ENCODE peak calls at places on chromosome 15, in six cellular contexts. Z, S, H, P, Y and R are unnamed samples.

GRCh38 chr15:62063851-62064635 is 2.7 kb upstream of the C2CD4A start:
- DNase-seq in Z (peak; percentile 26), H (no peak), P (no peak), Y (no peak), S (no peak), R (no peak)

GRCh38 chr15:66023322-66023972 is 154.2 kb downstream of the RAB11A start:
- DNase-seq in P (no peak), H (no peak), S (no peak), Z (no peak), Y (no peak), R (no peak)

GRCh38 chr15:65214010-65214409 is 2.7 kb upstream of the CILP start:
- DNase-seq in P (no peak), Y (no peak), H (no peak), S (peak; percentile 66), Z (no peak), R (no peak)

GRCh38 chr15:61556037-61556648 is 327.0 kb upstream of the RORA start:
- DNase-seq in S (no peak), Z (peak; percentile 58), P (no peak), H (no peak), Y (no peak), R (no peak)

GRCh38 chr15:101014276-101014675 is 95.1 kb downstream of the LRRK1 start:
- DNase-seq in H (peak; percentile 3), S (no peak), P (peak; percentile 53), Y (no peak), Z (no peak), R (no peak)

GRCh38 chr15:29278436-29279099 is 8.9 kb upstream of the NSMCE3 start:
- DNase-seq in Z (peak; percentile 41), S (no peak), H (no peak), Y (no peak), P (no peak), R (no peak)

GRCh38 chr15:63857459-63857856 is 23.7 kb upstream of the HERC1 start:
- DNase-seq in Y (no peak), S (no peak), P (no peak), Z (no peak), H (no peak), R (no peak)

GRCh38 chr15:88956906-88957305 is 43.7 kb upstream of the MFGE8 start:
- DNase-seq in Z (peak; percentile 5), P (no peak), H (no peak), S (no peak), Y (no peak), R (no peak)

GRCh38 chr15:56243774-56244236 is at the start of gene RFX7:
- DNase-seq in P (peak; percentile 76), Z (peak; percentile 84), Y (peak; percentile 87), H (peak; percentile 44), S (peak; percentile 84), R (peak; percentile 51)

GRCh38 chr15:26235148-26235769 is 372.1 kb upstream of the ATP10A start:
- DNase-seq in S (no peak), Z (no peak), P (no peak), H (no peak), Y (no peak), R (no peak)

GRCh38 chr15:100842756-100843730 is 36.6 kb upstream of the ALDH1A3 start:
- DNase-seq in Y (no peak), P (no peak), H (no peak), S (no peak), Z (peak; percentile 56), R (no peak)

GRCh38 chr15:75347222-75348033 is 589 bp downstream of the NEIL1 start:
- DNase-seq in H (peak; percentile 39), P (no peak), Y (peak; percentile 96), Z (peak; percentile 36), S (peak; percentile 53), R (peak; percentile 81)

GRCh38 chr15:26051771-26052685 is 188.9 kb upstream of the ATP10A start:
- DNase-seq in Y (no peak), P (no peak), Z (no peak), H (peak; percentile 14), S (peak; percentile 34), R (no peak)

GRCh38 chr15:50543556-50543955 is 2.9 kb downstream of the USP50 start:
- DNase-seq in S (no peak), Z (no peak), Y (no peak), H (no peak), P (no peak), R (no peak)

GRCh38 chr15:62099171-62099601 is 32.4 kb downstream of the C2CD4A start:
- DNase-seq in Y (no peak), S (no peak), Z (peak; percentile 42), H (no peak), P (no peak), R (no peak)

GRCh38 chr15:57607570-57608000 is 15.9 kb downstream of the MYZAP start:
- DNase-seq in S (no peak), H (no peak), P (peak; percentile 69), Y (no peak), Z (peak; percentile 57), R (no peak)

GRCh38 chr15:85834651-85835050 is 39.9 kb upstream of the KLHL25 start:
- DNase-seq in Y (no peak), H (no peak), Z (no peak), P (no peak), S (no peak), R (no peak)

GRCh38 chr15:70290708-70291107 is 193.0 kb upstream of the TLE3 start:
- DNase-seq in P (no peak), S (no peak), H (no peak), Y (no peak), Z (no peak), R (no peak)

GRCh38 chr15:87045741-87046140 is 966.1 kb downstream of the AGBL1 start:
- DNase-seq in P (no peak), Y (no peak), Z (no peak), H (no peak), S (no peak), R (no peak)

GRCh38 chr15:67520276-67520975 is 505 bp upstream of the C15orf61 start:
- DNase-seq in P (peak; percentile 79), H (no peak), Y (no peak), Z (no peak), S (no peak), R (no peak)

GRCh38 chr15:55277116-55277564 is 12.5 kb downstream of the RAB27A start:
- DNase-seq in P (no peak), H (no peak), Z (peak; percentile 48), S (no peak), Y (no peak), R (no peak)

DNA sequence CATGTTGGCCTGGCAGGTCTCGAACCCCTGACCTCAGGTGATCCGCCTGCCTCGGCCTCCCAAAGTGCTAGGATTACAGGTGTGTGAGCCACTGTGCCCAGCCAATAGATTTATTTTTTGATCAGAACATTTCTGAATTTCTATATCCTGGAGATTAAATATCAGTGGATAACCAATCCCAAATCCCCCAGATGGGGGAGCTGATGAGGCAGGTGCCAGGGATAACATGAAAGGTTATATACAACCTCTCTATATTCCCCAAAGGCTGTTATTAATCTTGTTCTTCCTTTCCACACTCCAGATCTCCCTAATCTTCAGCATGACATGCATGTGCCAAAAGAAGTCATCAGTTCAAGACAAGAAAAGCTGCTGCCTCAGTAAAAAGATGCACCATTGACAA is 112.3 kb downstream of the WDR76 start:
- DNase-seq in P (no peak), H (no peak), Z (peak; percentile 42), S (no peak), Y (peak; percentile 13), R (peak; percentile 30)
- TF ChIP-seq CTCF in P (no peak), H (no peak), Z (peak; percentile 56), S (no peak), Y (peak; percentile 68), R (peak; percentile 15)

GRCh38 chr15:31392761-31393401 is 66.2 kb downstream of the KLF13 start:
- DNase-seq in Y (peak; percentile 33), S (no peak), Z (peak; percentile 56), H (peak; percentile 6), P (no peak), R (no peak)

GRCh38 chr15:31390029-31390428 is 63.4 kb downstream of the KLF13 start:
- DNase-seq in Y (no peak), H (peak; percentile 3), P (no peak), S (no peak), Z (no peak), R (no peak)

GRCh38 chr15:31393441-31394091 is 66.9 kb downstream of the KLF13 start:
- DNase-seq in H (peak; percentile 13), Z (no peak), Y (peak; percentile 25), P (no peak), S (no peak), R (no peak)

GRCh38 chr15:31390777-31391486 is 64.3 kb downstream of the KLF13 start:
- DNase-seq in P (no peak), S (no peak), H (peak; percentile 4), Y (no peak), Z (no peak), R (no peak)

DNA sequence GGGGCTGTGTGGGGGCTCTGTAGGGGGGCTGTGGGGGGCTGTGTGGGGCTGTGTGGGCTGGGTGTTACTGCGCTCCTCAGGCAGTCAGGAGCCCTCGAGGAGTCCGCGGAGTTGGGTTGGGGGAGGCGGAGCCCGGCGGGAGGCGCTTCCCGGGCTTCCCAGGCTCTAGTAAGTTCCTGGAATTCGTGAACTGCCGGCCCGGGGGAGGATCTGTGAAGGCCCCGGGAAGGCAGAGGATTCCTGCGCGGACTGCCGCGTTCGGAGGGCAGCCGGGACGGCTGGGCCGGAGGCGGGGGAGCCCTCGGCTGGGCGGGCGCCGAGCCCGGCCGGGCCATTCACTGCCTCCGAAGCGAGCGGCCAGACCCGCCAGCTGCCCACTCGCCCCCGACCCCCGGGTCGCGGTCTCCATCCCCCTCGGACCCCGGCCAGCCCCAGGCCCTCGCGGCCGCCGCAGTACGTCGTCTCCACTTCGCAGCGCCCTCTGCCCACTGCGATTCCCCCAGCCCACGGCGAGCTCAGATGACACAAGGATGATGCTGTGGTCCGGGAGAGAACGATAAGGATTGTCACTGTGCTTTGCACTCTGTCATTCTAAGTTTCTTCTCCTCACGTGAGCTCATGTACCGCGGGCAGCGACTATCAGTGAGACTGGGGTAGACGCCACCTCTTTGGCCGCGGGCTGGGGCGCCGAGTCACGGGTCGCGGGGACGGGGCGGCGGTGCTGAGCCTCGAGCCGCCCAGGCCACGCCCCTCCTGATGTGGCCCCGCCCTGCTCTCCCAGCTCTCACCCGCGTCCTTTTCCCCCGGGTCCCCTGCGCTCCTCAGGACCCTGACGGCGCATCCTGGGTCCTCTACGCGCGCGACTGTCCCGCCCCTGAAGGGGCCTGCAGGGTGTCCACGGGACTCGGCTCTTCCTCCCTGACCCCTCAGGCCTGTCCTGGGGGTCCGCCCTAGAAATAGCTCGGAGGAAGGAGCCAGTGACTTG is 65.3 kb downstream of the KLF13 start:
- DNase-seq in S (peak; percentile 91), Z (peak; percentile 94), Y (peak; percentile 71), P (peak; percentile 94), H (peak; percentile 87), R (no peak)
- TF ChIP-seq CTCF in S (no peak), Z (no peak), Y (no peak), P (no peak), H (no peak), R (no peak)

GRCh38 chr15:28273468-28273867 is 48.5 kb downstream of the HERC2 start:
- DNase-seq in P (no peak), H (no peak), S (peak; percentile 22), Z (peak; percentile 51), Y (no peak), R (no peak)
- TF ChIP-seq CTCF in P (no peak), H (no peak), S (no peak), Z (peak; percentile 43), Y (no peak), R (no peak)

GRCh38 chr15:91196768-91197167 is 96.7 kb downstream of the SV2B start:
- DNase-seq in H (no peak), Z (no peak), Y (no peak), S (no peak), P (no peak), R (no peak)
- TF ChIP-seq CTCF in H (no peak), Z (no peak), Y (no peak), S (no peak), P (no peak), R (no peak)